ENCODE peak calls at places on chromosomes 6 and 20, in five cellular contexts. X is hepatocyte, V is psoas muscle, D is adrenal gland, C is cardiac muscle cell. Z is an unnamed sample.

GRCh38 chr6:85516168-85516567 is 66.3 kb downstream of the NT5E start:
- DNase-seq in X (no peak), C (no peak), V (no peak), D (no peak), Z (no peak)

GRCh38 chr6:96811136-96811535 is 26.1 kb downstream of the GPR63 start:
- DNase-seq in X (no peak), V (no peak), D (no peak), C (no peak), Z (no peak)

GRCh38 chr6:22205266-22205665 is 91.6 kb downstream of the PRL start:
- DNase-seq in C (no peak), X (no peak), V (no peak), D (no peak), Z (no peak)

GRCh38 chr6:131015630-131016263 is 47.3 kb downstream of the EPB41L2 start:
- DNase-seq in D (no peak), C (no peak), X (no peak), V (no peak), Z (no peak)

GRCh38 chr6:145318952-145319351 is 416.4 kb downstream of the EPM2A start:
- DNase-seq in V (no peak), X (no peak), D (no peak), C (no peak), Z (no peak)

GRCh38 chr6:30832864-30833263 is 51.5 kb upstream of the DDR1 start:
- DNase-seq in V (no peak), D (no peak), X (no peak), C (no peak), Z (no peak)

GRCh38 chr6:18340781-18341551 is 46.2 kb upstream of the RNF144B start:
- DNase-seq in X (no peak), C (no peak), V (no peak), D (no peak), Z (no peak)

GRCh38 chr20:47664068-47664437 is 121.2 kb downstream of the SULF2 start:
- DNase-seq in V (no peak), C (no peak), X (no peak), D (no peak), Z (no peak)

GRCh38 chr6:117317261-117317660 is 51.9 kb downstream of the VGLL2 start:
- DNase-seq in D (no peak), V (no peak), C (peak), X (peak), Z (no peak)

GRCh38 chr20:1803216-1804128 is 91.7 kb upstream of the SIRPA start:
- DNase-seq in V (peak), C (peak), D (peak), X (peak), Z (peak)

GRCh38 chr20:602357-602970 is 7.6 kb downstream of the TCF15 start:
- DNase-seq in D (no peak), V (peak), C (no peak), X (no peak), Z (no peak)
- H3K27ac ChIP-seq in D (no peak), V (peak), C (no peak), X (no peak), Z (no peak)

GRCh38 chr20:54090230-54091119 is 20.1 kb upstream of the BCAS1 start:
- DNase-seq in D (no peak), X (no peak), C (no peak), V (no peak), Z (no peak)

GRCh38 chr20:54088430-54088829 is 18.0 kb upstream of the BCAS1 start:
- DNase-seq in C (no peak), D (no peak), X (no peak), V (no peak), Z (no peak)

GRCh38 chr20:54092021-54092420 is 21.6 kb upstream of the BCAS1 start:
- DNase-seq in D (no peak), V (no peak), X (no peak), C (no peak), Z (no peak)

GRCh38 chr20:54093423-54094267 is 23.3 kb upstream of the BCAS1 start:
- DNase-seq in D (no peak), C (no peak), X (no peak), V (no peak), Z (no peak)

GRCh38 chr20:54091120-54091480 is 20.7 kb upstream of the BCAS1 start:
- DNase-seq in D (no peak), V (no peak), C (no peak), X (no peak), Z (no peak)
- TF ChIP-seq CTCF in D (no peak), V (no peak), C (no peak), X (no peak), Z (no peak)

GRCh38 chr6:29708432-29709177 is 14.6 kb upstream of the HLA-F start:
- DNase-seq in V (no peak), D (no peak), X (no peak), C (no peak), Z (no peak)

GRCh38 chr6:29710281-29710941 is 12.8 kb upstream of the HLA-F start:
- DNase-seq in D (no peak), X (no peak), V (no peak), C (no peak), Z (no peak)

GRCh38 chr6:29705389-29706231 is 17.6 kb upstream of the HLA-F start:
- DNase-seq in X (peak), V (no peak), D (peak), C (peak), Z (peak)

GRCh38 chr6:29709178-29709576 is 14.1 kb upstream of the HLA-F start:
- DNase-seq in C (no peak), V (no peak), D (no peak), X (no peak), Z (no peak)
- H3K4me3 ChIP-seq in C (no peak), V (no peak), D (no peak), X (no peak), Z (no peak)

DNA sequence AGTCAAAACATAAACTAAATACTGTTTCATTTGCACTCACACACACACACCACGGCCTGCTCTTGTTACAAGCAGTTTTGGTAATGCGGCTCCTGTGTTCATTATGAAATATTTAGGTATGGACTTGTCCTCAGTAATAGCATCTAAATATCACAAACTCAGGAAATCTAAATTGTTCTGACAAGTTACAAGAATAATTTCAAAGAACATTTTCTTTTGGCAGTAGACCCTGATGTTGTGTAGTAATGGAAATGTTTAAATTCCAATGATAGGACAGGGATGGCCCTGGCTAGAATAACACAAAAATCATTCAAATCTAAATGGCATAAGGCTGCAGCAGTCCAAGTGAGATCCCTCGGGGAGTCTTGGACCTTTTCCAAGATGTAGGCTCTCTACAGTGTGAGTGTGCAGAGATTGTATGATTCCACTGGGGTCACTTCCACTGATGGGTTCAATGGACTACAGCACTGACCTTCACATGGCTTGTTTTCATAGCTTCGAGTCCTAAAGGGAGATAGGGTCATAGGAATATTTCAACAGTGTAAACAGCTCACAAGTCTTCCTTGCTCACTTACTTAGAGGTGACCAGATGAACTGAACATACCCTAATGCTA is 210.6 kb upstream of the PLCB4 start:
- DNase-seq in X (no peak), C (no peak), D (peak), V (no peak), Z (no peak)
- H3K27ac ChIP-seq in X (no peak), C (no peak), D (no peak), V (no peak), Z (no peak)

Z was measured in WERI-Rb-1.